ENCODE peak calls at places on chromosomes 5 and 9, in eight cellular contexts. G is brain microvascular endothelial cell, K is A673, W is fibroblast of lung, D is astrocyte of the cerebellum, M is astrocyte, T is HL-60, R is Panc1. S is an unnamed sample.

GRCh38 chr5:75668988-75669760 is 48.1 kb downstream of the POC5 start:
- DNase-seq in G (peak), K (no peak), W (peak), D (no peak), M (peak), T (no peak), R (no peak), S (no peak)

GRCh38 chr5:31639488-31640011 is 619 bp downstream of the PDZD2 start:
- DNase-seq in G (no peak), K (no peak), W (no peak), D (no peak), M (no peak), T (no peak), R (no peak), S (no peak)

GRCh38 chr9:20361220-20361619 is 261.1 kb downstream of the MLLT3 start:
- DNase-seq in G (no peak), K (no peak), W (no peak), D (no peak), M (no peak), T (no peak), R (no peak), S (no peak)

GRCh38 chr5:140040358-140040757 is 2.7 kb downstream of the NRG2 start:
- DNase-seq in G (no peak), K (no peak), W (no peak), D (no peak), M (no peak), T (no peak), R (no peak), S (no peak)

GRCh38 chr5:61702784-61703183 is 370.7 kb downstream of the ZSWIM6 start:
- DNase-seq in G (no peak), K (peak), W (no peak), D (no peak), M (peak), T (no peak), R (no peak), S (peak)

GRCh38 chr9:6566409-6567139 is 79.0 kb downstream of the GLDC start:
- DNase-seq in G (peak), K (peak), W (peak), D (peak), M (peak), T (peak), R (peak), S (peak)

GRCh38 chr5:151001436-151001835 is 19.0 kb upstream of the GPX3 start:
- DNase-seq in G (no peak), K (no peak), W (no peak), D (no peak), M (no peak), T (no peak), R (no peak), S (no peak)

GRCh38 chr5:73218552-73219171 is 45.7 kb downstream of the TMEM174 start:
- DNase-seq in G (peak), K (peak), W (peak), D (peak), M (peak), T (no peak), R (no peak), S (no peak)

GRCh38 chr9:14910178-14910805 is at the start of gene FREM1:
- DNase-seq in G (peak), K (peak), W (peak), D (no peak), M (no peak), T (no peak), R (no peak), S (no peak)

GRCh38 chr9:76161103-76161502 is 233.1 kb downstream of the RFK start:
- DNase-seq in G (no peak), K (no peak), W (no peak), D (no peak), M (peak), T (no peak), R (no peak), S (no peak)

GRCh38 chr9:105257767-105258166 is 13.3 kb downstream of the SLC44A1 start:
- DNase-seq in G (no peak), K (no peak), W (no peak), D (no peak), M (no peak), T (no peak), R (no peak), S (no peak)

GRCh38 chr5:96641368-96641767 is 20.8 kb upstream of the CAST start:
- DNase-seq in G (no peak), K (no peak), W (peak), D (no peak), M (no peak), T (no peak), R (no peak), S (no peak)

GRCh38 chr5:93280518-93280917 is 300.5 kb downstream of the NR2F1-AS1 start:
- DNase-seq in G (no peak), K (no peak), W (no peak), D (no peak), M (no peak), T (no peak), R (no peak), S (no peak)

GRCh38 chr9:113309204-113309813 is 6.1 kb upstream of the RNF183 start:
- DNase-seq in G (peak), K (peak), W (peak), D (peak), M (peak), T (no peak), R (no peak), S (no peak)

GRCh38 chr5:121816164-121816563 is 35.5 kb upstream of the FTMT start:
- DNase-seq in G (no peak), K (no peak), W (no peak), D (no peak), M (no peak), T (no peak), R (no peak), S (no peak)

GRCh38 chr9:35338086-35338485 is 151.8 kb upstream of the RUSC2 start:
- DNase-seq in G (no peak), K (no peak), W (no peak), D (no peak), M (no peak), T (no peak), R (no peak), S (no peak)

GRCh38 chr9:84751921-84752320 is 82.4 kb downstream of the NTRK2 start:
- DNase-seq in G (no peak), K (no peak), W (peak), D (peak), M (peak), T (no peak), R (no peak), S (no peak)

GRCh38 chr5:40437452-40437861 is 242.3 kb upstream of the PTGER4 start:
- DNase-seq in G (peak), K (no peak), W (peak), D (peak), M (peak), T (peak), R (no peak), S (peak)

GRCh38 chr9:137067860-137068538 is 2.4 kb downstream of the SAPCD2 start:
- DNase-seq in G (peak), K (peak), W (peak), D (peak), M (peak), T (peak), R (no peak), S (peak)

GRCh38 chr5:95617057-95617456 is 2.8 kb upstream of the GPR150 start:
- DNase-seq in G (peak), K (no peak), W (peak), D (no peak), M (peak), T (no peak), R (no peak), S (peak)

GRCh38 chr5:54669845-54670635 is 152.5 kb downstream of the SNX18 start:
- DNase-seq in G (no peak), K (no peak), W (peak), D (no peak), M (no peak), T (no peak), R (no peak), S (no peak)

GRCh38 chr9:121299467-121300282 is 31.7 kb downstream of the GSN start:
- DNase-seq in G (no peak), K (no peak), W (no peak), D (no peak), M (no peak), T (no peak), R (no peak), S (peak)

GRCh38 chr5:83029912-83030311 is 47.3 kb downstream of the TMEM167A start:
- DNase-seq in G (peak), K (no peak), W (peak), D (no peak), M (peak), T (no peak), R (no peak), S (no peak)

GRCh38 chr9:90855208-90856000 is 53.8 kb downstream of the SYK start:
- DNase-seq in G (no peak), K (no peak), W (no peak), D (no peak), M (no peak), T (no peak), R (no peak), S (peak)

GRCh38 chr9:123448247-123448646 is 92.2 kb downstream of the CRB2 start:
- DNase-seq in G (no peak), K (no peak), W (no peak), D (no peak), M (no peak), T (no peak), R (no peak), S (no peak)

GRCh38 chr5:155103164-155103563 is 89.6 kb downstream of the KIF4B start:
- DNase-seq in G (no peak), K (no peak), W (peak), D (no peak), M (peak), T (no peak), R (no peak), S (no peak)

GRCh38 chr9:129962376-129962765 is 80.6 kb downstream of the FNBP1 start:
- DNase-seq in G (no peak), K (no peak), W (no peak), D (no peak), M (no peak), T (no peak), R (no peak), S (peak)

GRCh38 chr5:61279725-61280124 is 52.3 kb upstream of the ZSWIM6 start:
- DNase-seq in G (no peak), K (no peak), W (peak), D (no peak), M (peak), T (no peak), R (no peak), S (no peak)

GRCh38 chr9:20684865-20685696 is 1.0 kb downstream of the FOCAD start:
- DNase-seq in G (peak), K (peak), W (peak), D (peak), M (peak), T (no peak), R (no peak), S (peak)

GRCh38 chr9:32571969-32572899 is 725 bp downstream of the NDUFB6 start:
- DNase-seq in G (peak), K (peak), W (peak), D (peak), M (peak), T (peak), R (peak), S (peak)

GRCh38 chr5:137629646-137630045 is 106.2 kb downstream of the KLHL3 start:
- DNase-seq in G (peak), K (peak), W (peak), D (peak), M (peak), T (no peak), R (peak), S (peak)

GRCh38 chr5:59107692-59108091 is 524.8 kb downstream of the RAB3C start:
- DNase-seq in G (no peak), K (peak), W (no peak), D (no peak), M (no peak), T (no peak), R (no peak), S (no peak)

GRCh38 chr5:167898361-167899042 is 392.9 kb upstream of the WWC1 start:
- DNase-seq in G (no peak), K (no peak), W (no peak), D (no peak), M (no peak), T (no peak), R (no peak), S (no peak)

GRCh38 chr9:18459958-18460584 is 13.9 kb upstream of the ADAMTSL1 start:
- DNase-seq in G (peak), K (no peak), W (peak), D (peak), M (peak), T (no peak), R (no peak), S (no peak)

GRCh38 chr5:7868427-7868772 is 431 bp downstream of the FASTKD3 start:
- DNase-seq in G (no peak), K (no peak), W (no peak), D (no peak), M (no peak), T (no peak), R (no peak), S (peak)

DNA sequence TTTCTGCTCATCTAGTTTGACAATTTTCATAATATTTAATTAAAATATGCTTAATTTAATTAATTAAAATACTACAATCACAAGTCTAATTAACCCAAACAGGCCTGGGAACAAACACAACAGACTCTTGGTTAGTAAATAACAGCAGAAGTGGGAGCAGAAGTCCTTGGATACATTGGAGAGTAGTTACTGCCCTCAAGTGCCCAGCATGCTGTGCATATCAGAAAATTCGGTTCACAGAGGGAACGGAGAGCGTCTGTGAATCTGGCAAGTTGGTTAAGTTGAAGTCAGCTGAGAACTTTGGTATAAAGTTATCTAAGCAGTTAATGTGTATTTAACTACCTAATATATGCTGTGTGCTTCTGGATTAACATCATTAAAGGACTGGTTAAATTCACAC is 87.0 kb upstream of the ATG10 start:
- DNase-seq in G (no peak), K (no peak), W (no peak), D (no peak), M (no peak), T (no peak), R (no peak), S (no peak)
- TF ChIP-seq CTCF in G (no peak), K (no peak), W (no peak), D (no peak), M (no peak), T (no peak), R (peak), S (no peak)

GRCh38 chr5:63960646-63961045 is 1.6 kb downstream of the HTR1A start:
- DNase-seq in G (no peak), K (no peak), W (no peak), D (no peak), M (no peak), T (no peak), R (no peak), S (peak)
- H3K4me3 ChIP-seq in G (no peak), K (no peak), W (no peak), D (no peak), M (no peak), T (no peak), R (no peak), S (no peak)

GRCh38 chr5:115773010-115773580 is 43.4 kb downstream of the CDO1 start:
- DNase-seq in G (no peak), K (no peak), W (no peak), D (no peak), M (no peak), T (no peak), R (no peak), S (no peak)

GRCh38 chr5:115766608-115767007 is 49.9 kb downstream of the CDO1 start:
- DNase-seq in G (no peak), K (no peak), W (no peak), D (no peak), M (no peak), T (no peak), R (no peak), S (no peak)

GRCh38 chr5:115767424-115767823 is 49.0 kb downstream of the CDO1 start:
- DNase-seq in G (no peak), K (no peak), W (no peak), D (no peak), M (no peak), T (no peak), R (no peak), S (no peak)

GRCh38 chr5:115774684-115775083 is 41.8 kb downstream of the CDO1 start:
- DNase-seq in G (no peak), K (no peak), W (no peak), D (no peak), M (no peak), T (no peak), R (no peak), S (no peak)

DNA sequence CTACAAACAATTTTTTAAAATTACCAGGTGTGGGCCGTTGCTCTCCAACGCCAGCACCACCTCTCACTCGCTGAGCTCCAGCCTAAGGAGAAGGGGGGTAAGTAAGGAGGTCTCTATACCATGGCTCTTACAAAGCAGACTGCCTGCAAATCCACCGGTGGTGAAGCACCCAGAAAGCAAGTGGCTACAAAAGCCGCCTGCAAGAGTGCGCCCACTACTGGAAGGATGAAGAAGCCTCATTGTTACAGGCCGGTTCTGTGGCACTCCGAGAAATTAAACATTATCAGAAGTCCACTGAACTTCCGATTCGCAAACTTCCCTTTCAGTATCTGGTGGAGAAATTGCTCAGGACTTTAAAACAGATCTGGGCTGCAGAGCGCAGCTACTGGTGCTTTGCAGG is 46.0 kb downstream of the CDO1 start:
- DNase-seq in G (no peak), K (peak), W (no peak), D (no peak), M (no peak), T (no peak), R (no peak), S (no peak)
- TF ChIP-seq CTCF in G (peak), K (peak), W (peak), D (peak), M (peak), T (no peak), R (peak), S (peak)

GRCh38 chr5:177447611-177448243 is 1.1 kb downstream of the PRR7 start:
- DNase-seq in G (no peak), K (no peak), W (peak), D (peak), M (peak), T (peak), R (peak), S (peak)

GRCh38 chr5:177446184-177447065 is at the start of gene PRR7:
- DNase-seq in G (peak), K (peak), W (peak), D (no peak), M (peak), T (peak), R (no peak), S (peak)

GRCh38 chr5:177447066-177447610 is 524 bp downstream of the PRR7 start:
- DNase-seq in G (no peak), K (peak), W (peak), D (no peak), M (no peak), T (peak), R (no peak), S (peak)

GRCh38 chr5:177449140-177450061 is 2.8 kb downstream of the PRR7 start:
- DNase-seq in G (no peak), K (no peak), W (no peak), D (no peak), M (no peak), T (no peak), R (no peak), S (no peak)

DNA sequence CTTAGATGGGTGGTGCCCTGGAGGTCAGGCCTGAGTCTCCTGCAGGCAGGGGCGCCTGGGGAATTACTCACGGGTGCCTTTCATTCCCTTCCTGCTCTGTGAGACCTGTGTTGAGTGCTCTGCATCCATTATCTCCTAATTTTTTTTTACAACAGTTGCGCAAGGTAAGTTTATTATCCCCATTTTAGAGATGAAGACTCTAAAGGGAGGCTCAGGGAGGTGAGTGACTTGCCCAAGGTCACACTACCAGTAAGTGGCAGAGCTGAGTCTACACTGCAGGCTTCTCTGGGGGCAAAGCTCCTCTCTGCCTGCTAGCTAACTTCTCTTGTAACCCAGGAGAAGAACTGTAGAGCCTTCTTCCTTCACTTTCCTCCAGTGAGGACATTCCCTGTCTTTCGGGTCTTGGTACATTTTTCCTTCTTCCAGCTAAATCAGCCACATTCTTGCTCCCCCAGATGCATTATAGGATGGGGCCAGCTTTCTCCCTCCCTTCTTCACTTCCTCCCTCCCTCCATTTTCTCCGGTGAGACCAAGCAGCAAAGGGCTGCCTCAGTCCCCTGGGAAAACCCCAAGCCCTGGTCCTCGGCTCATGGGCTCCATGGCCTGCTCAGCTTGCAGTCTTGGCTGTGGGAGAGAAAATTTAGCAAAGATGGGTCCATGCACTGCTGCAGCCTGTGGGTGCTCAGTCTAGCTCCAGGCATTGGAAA is 1.8 kb downstream of the PRR7 start:
- DNase-seq in G (no peak), K (no peak), W (no peak), D (no peak), M (no peak), T (no peak), R (no peak), S (peak)
- H3K4me3 ChIP-seq in G (no peak), K (no peak), W (no peak), D (peak), M (peak), T (peak), R (peak), S (peak)